ENCODE peak calls at places on chromosome 17, in eight cellular contexts. One of them, this sample, is unnamed. For H3K27me3 and H3K36me3, the result is how much of the 10 kb centered on the place peaks cover.

GRCh38 chr17:28746611-28747045 is 2.8 kb downstream of the TRAF4 start:
- DNase-seq in stomach: peak
- DNase-seq in GM12878: no peak
- DNase-seq in tibial artery: no peak
- DNase-seq in IMR-90: no peak
- DNase-seq in heart left ventricle: no peak
- DNase-seq in HCT116: no peak
- DNase-seq in SJSA1: no peak
- DNase-seq in this sample: no peak

GRCh38 chr17:79111097-79111496 is 36.5 kb downstream of the ENGASE start:
- DNase-seq in stomach: no peak
- DNase-seq in GM12878: no peak
- DNase-seq in tibial artery: no peak
- DNase-seq in IMR-90: no peak
- DNase-seq in heart left ventricle: no peak
- DNase-seq in HCT116: no peak
- DNase-seq in SJSA1: no peak
- DNase-seq in this sample: no peak

GRCh38 chr17:4743898-4744297 is 4.2 kb upstream of the CXCL16 start:
- DNase-seq in stomach: no peak
- DNase-seq in GM12878: no peak
- DNase-seq in tibial artery: no peak
- DNase-seq in IMR-90: no peak
- DNase-seq in heart left ventricle: no peak
- DNase-seq in HCT116: no peak
- DNase-seq in SJSA1: no peak
- DNase-seq in this sample: no peak

GRCh38 chr17:50015146-50015545 is 20.1 kb upstream of the DLX3 start:
- DNase-seq in stomach: no peak
- DNase-seq in GM12878: no peak
- DNase-seq in tibial artery: no peak
- DNase-seq in IMR-90: no peak
- DNase-seq in heart left ventricle: no peak
- DNase-seq in HCT116: no peak
- DNase-seq in SJSA1: no peak
- DNase-seq in this sample: no peak

GRCh38 chr17:79388556-79389295 is 222.1 kb downstream of the RBFOX3 start:
- DNase-seq in stomach: peak
- DNase-seq in GM12878: no peak
- DNase-seq in tibial artery: no peak
- DNase-seq in IMR-90: peak
- DNase-seq in heart left ventricle: peak
- DNase-seq in HCT116: peak
- DNase-seq in SJSA1: peak
- DNase-seq in this sample: no peak

GRCh38 chr17:6713918-6714271 is 726 bp upstream of the SLC13A5 start:
- DNase-seq in stomach: no peak
- DNase-seq in GM12878: no peak
- DNase-seq in tibial artery: no peak
- DNase-seq in IMR-90: no peak
- DNase-seq in heart left ventricle: no peak
- DNase-seq in HCT116: no peak
- DNase-seq in SJSA1: no peak
- DNase-seq in this sample: no peak

GRCh38 chr17:17885029-17885351 is 48.2 kb upstream of the SREBF1 start:
- DNase-seq in stomach: no peak
- DNase-seq in GM12878: no peak
- DNase-seq in tibial artery: no peak
- DNase-seq in IMR-90: no peak
- DNase-seq in heart left ventricle: no peak
- DNase-seq in HCT116: no peak
- DNase-seq in SJSA1: no peak
- DNase-seq in this sample: no peak

GRCh38 chr17:46929413-46929812 is 6.5 kb downstream of the GOSR2 start:
- DNase-seq in stomach: no peak
- DNase-seq in GM12878: no peak
- DNase-seq in tibial artery: no peak
- DNase-seq in IMR-90: peak
- DNase-seq in heart left ventricle: no peak
- DNase-seq in HCT116: no peak
- DNase-seq in SJSA1: no peak
- DNase-seq in this sample: no peak

GRCh38 chr17:81691196-81691595 is 7.4 kb downstream of the HGS start:
- DNase-seq in stomach: no peak
- DNase-seq in GM12878: no peak
- DNase-seq in tibial artery: no peak
- DNase-seq in IMR-90: no peak
- DNase-seq in heart left ventricle: no peak
- DNase-seq in HCT116: no peak
- DNase-seq in SJSA1: no peak
- DNase-seq in this sample: no peak

GRCh38 chr17:6066183-6066948 is 3.8 kb upstream of the WSCD1 start:
- DNase-seq in stomach: no peak
- DNase-seq in GM12878: no peak
- DNase-seq in tibial artery: no peak
- DNase-seq in IMR-90: no peak
- DNase-seq in heart left ventricle: no peak
- DNase-seq in HCT116: no peak
- DNase-seq in SJSA1: peak
- DNase-seq in this sample: no peak

GRCh38 chr17:57368637-57369336 is 112.5 kb downstream of the MSI2 start:
- DNase-seq in stomach: no peak
- DNase-seq in GM12878: no peak
- DNase-seq in tibial artery: no peak
- DNase-seq in IMR-90: no peak
- DNase-seq in heart left ventricle: peak
- DNase-seq in HCT116: no peak
- DNase-seq in SJSA1: no peak
- DNase-seq in this sample: no peak

GRCh38 chr17:28394717-28395116 is 11.3 kb downstream of the SLC46A1 start:
- DNase-seq in stomach: no peak
- DNase-seq in GM12878: no peak
- DNase-seq in tibial artery: no peak
- DNase-seq in IMR-90: peak
- DNase-seq in heart left ventricle: no peak
- DNase-seq in HCT116: no peak
- DNase-seq in SJSA1: no peak
- DNase-seq in this sample: no peak

GRCh38 chr17:55770220-55770870 is 19.5 kb downstream of the PCTP start:
- DNase-seq in stomach: no peak
- DNase-seq in GM12878: no peak
- DNase-seq in tibial artery: no peak
- DNase-seq in IMR-90: peak
- DNase-seq in heart left ventricle: no peak
- DNase-seq in HCT116: peak
- DNase-seq in SJSA1: no peak
- DNase-seq in this sample: no peak

GRCh38 chr17:78896091-78896833 is 6.7 kb downstream of the CEP295NL start:
- DNase-seq in stomach: no peak
- DNase-seq in GM12878: no peak
- DNase-seq in tibial artery: no peak
- DNase-seq in IMR-90: no peak
- DNase-seq in heart left ventricle: no peak
- DNase-seq in HCT116: no peak
- DNase-seq in SJSA1: no peak
- DNase-seq in this sample: no peak

GRCh38 chr17:82964851-82965341 is 114.5 kb upstream of the METRNL start:
- DNase-seq in stomach: no peak
- DNase-seq in GM12878: no peak
- DNase-seq in tibial artery: no peak
- DNase-seq in IMR-90: no peak
- DNase-seq in heart left ventricle: no peak
- DNase-seq in HCT116: no peak
- DNase-seq in SJSA1: no peak
- DNase-seq in this sample: no peak

GRCh38 chr17:69335018-69335417 is 8.1 kb upstream of the ABCA5 start:
- DNase-seq in stomach: no peak
- DNase-seq in GM12878: no peak
- DNase-seq in tibial artery: no peak
- DNase-seq in IMR-90: peak
- DNase-seq in heart left ventricle: no peak
- DNase-seq in HCT116: peak
- DNase-seq in SJSA1: no peak
- DNase-seq in this sample: no peak

GRCh38 chr17:46027326-46028325 is 28.6 kb downstream of the STH start:
- DNase-seq in stomach: no peak
- DNase-seq in GM12878: no peak
- DNase-seq in tibial artery: no peak
- DNase-seq in IMR-90: no peak
- DNase-seq in heart left ventricle: no peak
- DNase-seq in HCT116: no peak
- DNase-seq in SJSA1: no peak
- DNase-seq in this sample: no peak

GRCh38 chr17:9120471-9120870 is 99.2 kb downstream of the NTN1 start:
- DNase-seq in stomach: no peak
- DNase-seq in GM12878: no peak
- DNase-seq in tibial artery: peak
- DNase-seq in IMR-90: no peak
- DNase-seq in heart left ventricle: no peak
- DNase-seq in HCT116: peak
- DNase-seq in SJSA1: no peak
- DNase-seq in this sample: no peak

GRCh38 chr17:70434536-70435490 is 265.5 kb downstream of the KCNJ2 start:
- DNase-seq in stomach: no peak
- DNase-seq in GM12878: no peak
- DNase-seq in tibial artery: no peak
- DNase-seq in IMR-90: no peak
- DNase-seq in heart left ventricle: no peak
- DNase-seq in HCT116: no peak
- DNase-seq in SJSA1: no peak
- DNase-seq in this sample: no peak

GRCh38 chr17:65794572-65794971 is 233.1 kb upstream of the AXIN2 start:
- DNase-seq in stomach: peak
- DNase-seq in GM12878: no peak
- DNase-seq in tibial artery: no peak
- DNase-seq in IMR-90: peak
- DNase-seq in heart left ventricle: no peak
- DNase-seq in HCT116: peak
- DNase-seq in SJSA1: no peak
- DNase-seq in this sample: no peak

GRCh38 chr17:59725691-59726090 is 18.2 kb downstream of the VMP1 start:
- DNase-seq in stomach: no peak
- DNase-seq in GM12878: no peak
- DNase-seq in tibial artery: no peak
- DNase-seq in IMR-90: no peak
- DNase-seq in heart left ventricle: no peak
- DNase-seq in HCT116: no peak
- DNase-seq in SJSA1: no peak
- DNase-seq in this sample: no peak

DNA sequence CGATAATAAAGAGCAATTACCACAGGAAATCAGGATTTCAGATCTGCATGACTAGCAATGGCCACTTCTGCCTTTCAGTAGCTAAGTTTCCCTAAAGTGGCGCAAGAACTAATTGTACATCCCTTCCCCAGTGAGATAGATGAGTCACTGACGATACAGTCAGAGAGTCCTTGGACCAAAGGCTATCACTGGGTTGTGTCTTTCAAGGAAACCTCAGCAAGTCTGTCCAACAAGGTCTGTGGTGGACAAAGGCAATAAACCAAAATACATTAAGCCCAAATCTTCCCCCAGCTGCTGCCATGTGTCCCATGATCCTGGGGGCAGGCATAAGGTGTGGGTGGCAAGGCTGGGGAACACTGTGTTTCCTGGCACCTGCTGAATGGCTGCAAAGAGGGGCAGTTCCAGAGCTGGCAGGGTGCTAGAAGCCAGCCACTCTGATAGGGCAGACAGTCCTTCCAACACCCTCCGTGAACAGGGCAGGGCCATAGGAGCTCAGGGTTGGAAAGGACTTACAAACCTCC is 20.5 kb upstream of the MTMR4 start:
- DNase-seq in stomach: no peak
- DNase-seq in GM12878: no peak
- DNase-seq in tibial artery: no peak
- DNase-seq in IMR-90: peak
- DNase-seq in heart left ventricle: peak
- DNase-seq in HCT116: peak
- DNase-seq in SJSA1: no peak
- DNase-seq in this sample: no peak
- H3K27me3 ChIP-seq in stomach: under half
- H3K27me3 ChIP-seq in GM12878: under half
- H3K27me3 ChIP-seq in tibial artery: under half
- H3K27me3 ChIP-seq in IMR-90: under half
- H3K27me3 ChIP-seq in heart left ventricle: under half
- H3K27me3 ChIP-seq in HCT116: under half
- H3K27me3 ChIP-seq in SJSA1: under half
- H3K27me3 ChIP-seq in this sample: under half

GRCh38 chr17:7888184-7888920 is at the start of gene CHD3:
- DNase-seq in stomach: peak
- DNase-seq in GM12878: no peak
- DNase-seq in tibial artery: no peak
- DNase-seq in IMR-90: peak
- DNase-seq in heart left ventricle: no peak
- DNase-seq in HCT116: no peak
- DNase-seq in SJSA1: no peak
- DNase-seq in this sample: no peak
- H3K4me3 ChIP-seq in stomach: peak
- H3K4me3 ChIP-seq in GM12878: peak
- H3K4me3 ChIP-seq in tibial artery: peak
- H3K4me3 ChIP-seq in IMR-90: peak
- H3K4me3 ChIP-seq in heart left ventricle: peak
- H3K4me3 ChIP-seq in HCT116: peak
- H3K4me3 ChIP-seq in SJSA1: peak
- H3K4me3 ChIP-seq in this sample: peak

DNA sequence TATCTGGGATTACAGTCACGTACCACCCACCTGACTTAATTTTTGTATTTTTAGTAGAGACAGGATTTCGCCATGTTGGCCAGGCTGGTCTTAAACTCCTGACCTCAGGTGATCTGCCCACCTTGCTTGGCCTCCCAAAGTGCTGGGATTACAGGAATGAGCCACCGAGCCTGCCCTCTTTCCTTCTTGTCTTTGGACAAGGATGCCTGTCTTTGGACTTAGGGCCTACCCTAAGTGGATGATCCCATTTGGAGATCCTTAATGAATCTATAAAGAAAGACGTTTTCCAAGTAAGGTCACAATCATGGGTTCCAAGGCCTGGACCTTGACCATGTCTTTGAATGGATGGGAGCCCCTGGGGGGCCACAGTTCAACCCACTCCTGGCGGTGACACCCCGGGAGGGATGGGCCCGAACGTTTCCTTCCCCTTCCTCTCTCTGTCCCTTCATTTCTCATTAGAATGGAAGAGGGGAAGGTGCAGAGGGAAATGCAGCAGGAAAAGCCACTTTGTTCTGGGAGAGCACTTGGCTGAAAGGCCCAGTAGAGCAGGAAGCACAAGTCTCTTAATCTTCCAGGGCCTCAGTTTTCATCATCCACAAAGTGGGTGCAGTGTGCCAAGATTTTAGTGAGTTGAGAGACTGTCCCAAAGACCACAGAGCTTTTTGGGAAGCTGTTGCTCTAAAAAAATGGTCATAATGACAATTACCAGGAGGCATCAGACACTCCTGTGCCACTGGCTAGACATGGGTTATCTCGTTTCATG is 353.3 kb downstream of the SEC14L1 start:
- DNase-seq in stomach: no peak
- DNase-seq in GM12878: no peak
- DNase-seq in tibial artery: peak
- DNase-seq in IMR-90: no peak
- DNase-seq in heart left ventricle: peak
- DNase-seq in HCT116: no peak
- DNase-seq in SJSA1: peak
- DNase-seq in this sample: no peak
- H3K36me3 ChIP-seq in stomach: half or more
- H3K36me3 ChIP-seq in GM12878: under half
- H3K36me3 ChIP-seq in tibial artery: under half
- H3K36me3 ChIP-seq in IMR-90: half or more
- H3K36me3 ChIP-seq in heart left ventricle: under half
- H3K36me3 ChIP-seq in HCT116: under half
- H3K36me3 ChIP-seq in SJSA1: half or more
- H3K36me3 ChIP-seq in this sample: half or more

GRCh38 chr17:18948476-18949006 is 3.4 kb upstream of the SLC5A10 start:
- DNase-seq in stomach: no peak
- DNase-seq in GM12878: no peak
- DNase-seq in tibial artery: no peak
- DNase-seq in IMR-90: no peak
- DNase-seq in heart left ventricle: no peak
- DNase-seq in HCT116: no peak
- DNase-seq in SJSA1: no peak
- DNase-seq in this sample: no peak
- H3K27me3 ChIP-seq in stomach: under half
- H3K27me3 ChIP-seq in GM12878: under half
- H3K27me3 ChIP-seq in tibial artery: under half
- H3K27me3 ChIP-seq in IMR-90: half or more
- H3K27me3 ChIP-seq in heart left ventricle: under half
- H3K27me3 ChIP-seq in HCT116: under half
- H3K27me3 ChIP-seq in SJSA1: under half
- H3K27me3 ChIP-seq in this sample: under half

This sample was measured in esophagus squamous epithelium.